ENCODE peak calls at places on chromosomes 7 and 10, in seven cellular contexts. One of them, this sample, is unnamed.
A peak's percentile ranks its signal among the peaks of the same experiment; 100 is the strongest.

GRCh38 chr10:13659887-13660544 is 73.3 kb downstream of the PRPF18 start:
- DNase-seq in heart left ventricle: peak; percentile 69
- DNase-seq in sigmoid colon: peak; percentile 85
- DNase-seq in upper lobe of left lung: peak; percentile 85
- DNase-seq in heart right ventricle: peak; percentile 73
- DNase-seq in psoas muscle: peak; percentile 83
- DNase-seq in transverse colon: peak; percentile 59
- DNase-seq in this sample: peak; percentile 78

GRCh38 chr10:32379314-32379949 is 32.5 kb upstream of the EPC1 start:
- DNase-seq in heart left ventricle: no peak
- DNase-seq in sigmoid colon: no peak
- DNase-seq in upper lobe of left lung: no peak
- DNase-seq in heart right ventricle: peak; percentile 24
- DNase-seq in psoas muscle: no peak
- DNase-seq in transverse colon: no peak
- DNase-seq in this sample: no peak

GRCh38 chr7:131302876-131303707 is 24.6 kb upstream of the MKLN1 start:
- DNase-seq in heart left ventricle: no peak
- DNase-seq in sigmoid colon: no peak
- DNase-seq in upper lobe of left lung: no peak
- DNase-seq in heart right ventricle: peak; percentile 23
- DNase-seq in psoas muscle: no peak
- DNase-seq in transverse colon: peak; percentile 43
- DNase-seq in this sample: no peak

GRCh38 chr7:58316-58715 is 134.1 kb upstream of the FAM20C start:
- DNase-seq in heart left ventricle: no peak
- DNase-seq in sigmoid colon: no peak
- DNase-seq in upper lobe of left lung: no peak
- DNase-seq in heart right ventricle: no peak
- DNase-seq in psoas muscle: no peak
- DNase-seq in transverse colon: peak; percentile 1
- DNase-seq in this sample: no peak

GRCh38 chr10:119516381-119517234 is 25.9 kb downstream of the RGS10 start:
- DNase-seq in heart left ventricle: no peak
- DNase-seq in sigmoid colon: no peak
- DNase-seq in upper lobe of left lung: peak; percentile 59
- DNase-seq in heart right ventricle: no peak
- DNase-seq in psoas muscle: no peak
- DNase-seq in transverse colon: peak; percentile 49
- DNase-seq in this sample: peak; percentile 59

GRCh38 chr10:8913720-8914119 is 859.2 kb downstream of the GATA3 start:
- DNase-seq in heart left ventricle: no peak
- DNase-seq in sigmoid colon: no peak
- DNase-seq in upper lobe of left lung: no peak
- DNase-seq in heart right ventricle: no peak
- DNase-seq in psoas muscle: no peak
- DNase-seq in transverse colon: no peak
- DNase-seq in this sample: no peak

GRCh38 chr10:17847586-17848296 is 38.6 kb downstream of the MRC1 start:
- DNase-seq in heart left ventricle: no peak
- DNase-seq in sigmoid colon: no peak
- DNase-seq in upper lobe of left lung: no peak
- DNase-seq in heart right ventricle: no peak
- DNase-seq in psoas muscle: no peak
- DNase-seq in transverse colon: no peak
- DNase-seq in this sample: no peak

GRCh38 chr7:47191876-47192291 is 390.0 kb downstream of the TNS3 start:
- DNase-seq in heart left ventricle: no peak
- DNase-seq in sigmoid colon: no peak
- DNase-seq in upper lobe of left lung: peak; percentile 39
- DNase-seq in heart right ventricle: no peak
- DNase-seq in psoas muscle: no peak
- DNase-seq in transverse colon: peak; percentile 90
- DNase-seq in this sample: no peak

GRCh38 chr7:118250860-118251494 is 26.5 kb downstream of the ANKRD7 start:
- DNase-seq in heart left ventricle: no peak
- DNase-seq in sigmoid colon: no peak
- DNase-seq in upper lobe of left lung: no peak
- DNase-seq in heart right ventricle: no peak
- DNase-seq in psoas muscle: no peak
- DNase-seq in transverse colon: no peak
- DNase-seq in this sample: no peak

GRCh38 chr7:131040467-131040932 is 287.2 kb upstream of the MKLN1 start:
- DNase-seq in heart left ventricle: peak; percentile 56
- DNase-seq in sigmoid colon: no peak
- DNase-seq in upper lobe of left lung: no peak
- DNase-seq in heart right ventricle: peak; percentile 71
- DNase-seq in psoas muscle: no peak
- DNase-seq in transverse colon: peak; percentile 77
- DNase-seq in this sample: no peak

GRCh38 chr7:123824754-123825067 is 20.3 kb upstream of the HYAL4 start:
- DNase-seq in heart left ventricle: no peak
- DNase-seq in sigmoid colon: no peak
- DNase-seq in upper lobe of left lung: no peak
- DNase-seq in heart right ventricle: no peak
- DNase-seq in psoas muscle: no peak
- DNase-seq in transverse colon: no peak
- DNase-seq in this sample: no peak

DNA sequence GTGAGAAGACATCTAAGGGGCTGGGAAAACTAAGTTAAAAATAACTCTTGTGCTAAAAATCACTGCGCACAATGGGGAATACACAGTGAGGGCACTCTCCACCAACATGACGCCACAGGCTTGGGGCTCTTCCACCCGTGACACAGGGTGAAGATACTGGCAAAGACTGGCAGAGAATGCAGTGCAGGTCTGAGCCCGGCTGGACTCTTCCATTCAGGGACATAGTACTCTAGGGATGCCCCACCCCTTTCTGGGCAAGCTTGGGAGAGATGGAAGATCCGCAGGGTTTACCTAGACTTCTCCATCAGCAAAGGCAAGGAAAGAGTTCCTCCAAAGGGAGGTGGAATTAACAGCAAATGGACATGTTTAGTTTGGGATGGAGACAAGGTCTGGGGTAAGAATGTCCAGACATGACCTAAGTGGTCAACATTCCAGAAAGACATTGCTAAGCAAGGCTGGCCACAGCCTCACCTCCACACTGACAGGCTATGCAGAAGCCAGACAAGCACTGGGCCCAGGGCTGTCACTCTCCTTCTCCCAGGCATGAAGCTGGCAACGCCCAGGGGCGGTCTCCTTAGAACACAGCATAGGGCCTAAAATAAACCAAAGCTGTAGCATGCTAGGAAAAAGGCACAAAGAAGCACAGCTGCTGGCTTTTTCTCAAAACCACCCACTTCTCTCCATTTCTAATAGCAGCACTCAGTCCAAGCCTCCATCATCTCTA is 28.1 kb downstream of the XPNPEP1 start:
- DNase-seq in heart left ventricle: peak; percentile 73
- DNase-seq in sigmoid colon: no peak
- DNase-seq in upper lobe of left lung: no peak
- DNase-seq in heart right ventricle: peak; percentile 70
- DNase-seq in psoas muscle: peak; percentile 71
- DNase-seq in transverse colon: no peak
- DNase-seq in this sample: peak; percentile 90
- H3K4me1 ChIP-seq in heart left ventricle: peaks cover 85% of the 10 kb centered on the region
- H3K4me1 ChIP-seq in sigmoid colon: no peaks in the 10 kb centered on the region
- H3K4me1 ChIP-seq in upper lobe of left lung: peaks cover 58% of the 10 kb centered on the region
- H3K4me1 ChIP-seq in heart right ventricle: peaks cover 21% of the 10 kb centered on the region
- H3K4me1 ChIP-seq in psoas muscle: peaks cover 48% of the 10 kb centered on the region
- H3K4me1 ChIP-seq in transverse colon: peaks cover 18% of the 10 kb centered on the region
- H3K4me1 ChIP-seq in this sample: peaks cover 9% of the 10 kb centered on the region

GRCh38 chr10:129799942-129800341 is 164.1 kb downstream of the EBF3 start:
- DNase-seq in heart left ventricle: no peak
- DNase-seq in sigmoid colon: no peak
- DNase-seq in upper lobe of left lung: no peak
- DNase-seq in heart right ventricle: no peak
- DNase-seq in psoas muscle: no peak
- DNase-seq in transverse colon: no peak
- DNase-seq in this sample: no peak
- H3K27me3 ChIP-seq in heart left ventricle: no peaks in the 10 kb centered on the region
- H3K27me3 ChIP-seq in sigmoid colon: no peaks in the 10 kb centered on the region
- H3K27me3 ChIP-seq in upper lobe of left lung: no peaks in the 10 kb centered on the region
- H3K27me3 ChIP-seq in heart right ventricle: no peaks in the 10 kb centered on the region
- H3K27me3 ChIP-seq in psoas muscle: peaks cover 2% of the 10 kb centered on the region
- H3K27me3 ChIP-seq in transverse colon: no peaks in the 10 kb centered on the region
- H3K27me3 ChIP-seq in this sample: no peaks in the 10 kb centered on the region

GRCh38 chr7:82562716-82563404 is 119.3 kb upstream of the CACNA2D1 start:
- DNase-seq in heart left ventricle: no peak
- DNase-seq in sigmoid colon: no peak
- DNase-seq in upper lobe of left lung: no peak
- DNase-seq in heart right ventricle: no peak
- DNase-seq in psoas muscle: no peak
- DNase-seq in transverse colon: no peak
- DNase-seq in this sample: no peak

GRCh38 chr7:82559203-82559805 is 115.7 kb upstream of the CACNA2D1 start:
- DNase-seq in heart left ventricle: no peak
- DNase-seq in sigmoid colon: no peak
- DNase-seq in upper lobe of left lung: peak; percentile 43
- DNase-seq in heart right ventricle: no peak
- DNase-seq in psoas muscle: no peak
- DNase-seq in transverse colon: peak; percentile 12
- DNase-seq in this sample: no peak
- H3K4me3 ChIP-seq in heart left ventricle: no peak overlapping the region
- H3K4me3 ChIP-seq in sigmoid colon: no peak overlapping the region
- H3K4me3 ChIP-seq in upper lobe of left lung: peak overlapping the region; percentile 24
- H3K4me3 ChIP-seq in heart right ventricle: no peak overlapping the region
- H3K4me3 ChIP-seq in psoas muscle: no peak overlapping the region
- H3K4me3 ChIP-seq in transverse colon: no peak overlapping the region
- H3K4me3 ChIP-seq in this sample: no peak overlapping the region

GRCh38 chr10:49158915-49159314 is 25.1 kb upstream of the FAM170B start:
- DNase-seq in heart left ventricle: no peak
- DNase-seq in sigmoid colon: no peak
- DNase-seq in upper lobe of left lung: no peak
- DNase-seq in heart right ventricle: no peak
- DNase-seq in psoas muscle: no peak
- DNase-seq in transverse colon: no peak
- DNase-seq in this sample: no peak

GRCh38 chr10:49160814-49161213 is 27.0 kb upstream of the FAM170B start:
- DNase-seq in heart left ventricle: no peak
- DNase-seq in sigmoid colon: no peak
- DNase-seq in upper lobe of left lung: no peak
- DNase-seq in heart right ventricle: no peak
- DNase-seq in psoas muscle: no peak
- DNase-seq in transverse colon: no peak
- DNase-seq in this sample: no peak

GRCh38 chr10:49157229-49157628 is 23.4 kb upstream of the FAM170B start:
- DNase-seq in heart left ventricle: no peak
- DNase-seq in sigmoid colon: no peak
- DNase-seq in upper lobe of left lung: no peak
- DNase-seq in heart right ventricle: no peak
- DNase-seq in psoas muscle: no peak
- DNase-seq in transverse colon: no peak
- DNase-seq in this sample: no peak

GRCh38 chr10:49160110-49160509 is 26.3 kb upstream of the FAM170B start:
- DNase-seq in heart left ventricle: no peak
- DNase-seq in sigmoid colon: no peak
- DNase-seq in upper lobe of left lung: no peak
- DNase-seq in heart right ventricle: no peak
- DNase-seq in psoas muscle: no peak
- DNase-seq in transverse colon: no peak
- DNase-seq in this sample: no peak

GRCh38 chr10:49158399-49158798 is 24.6 kb upstream of the FAM170B start:
- DNase-seq in heart left ventricle: no peak
- DNase-seq in sigmoid colon: no peak
- DNase-seq in upper lobe of left lung: no peak
- DNase-seq in heart right ventricle: no peak
- DNase-seq in psoas muscle: no peak
- DNase-seq in transverse colon: no peak
- DNase-seq in this sample: no peak
- H3K4me1 ChIP-seq in heart left ventricle: no peaks in the 10 kb centered on the region
- H3K4me1 ChIP-seq in sigmoid colon: no peaks in the 10 kb centered on the region
- H3K4me1 ChIP-seq in upper lobe of left lung: no peaks in the 10 kb centered on the region
- H3K4me1 ChIP-seq in heart right ventricle: no peaks in the 10 kb centered on the region
- H3K4me1 ChIP-seq in psoas muscle: no peaks in the 10 kb centered on the region
- H3K4me1 ChIP-seq in transverse colon: no peaks in the 10 kb centered on the region
- H3K4me1 ChIP-seq in this sample: no peaks in the 10 kb centered on the region

GRCh38 chr7:157700237-157701005 is 363.6 kb downstream of the DNAJB6 start:
- DNase-seq in heart left ventricle: peak; percentile 7
- DNase-seq in sigmoid colon: peak; percentile 38
- DNase-seq in upper lobe of left lung: no peak
- DNase-seq in heart right ventricle: no peak
- DNase-seq in psoas muscle: no peak
- DNase-seq in transverse colon: no peak
- DNase-seq in this sample: peak; percentile 33
- H3K27me3 ChIP-seq in heart left ventricle: peaks cover 4% of the 10 kb centered on the region
- H3K27me3 ChIP-seq in sigmoid colon: peaks cover 27% of the 10 kb centered on the region
- H3K27me3 ChIP-seq in upper lobe of left lung: no peaks in the 10 kb centered on the region
- H3K27me3 ChIP-seq in heart right ventricle: peaks cover 34% of the 10 kb centered on the region
- H3K27me3 ChIP-seq in psoas muscle: peaks cover 3% of the 10 kb centered on the region
- H3K27me3 ChIP-seq in transverse colon: peaks cover 43% of the 10 kb centered on the region
- H3K27me3 ChIP-seq in this sample: no peaks in the 10 kb centered on the region

This sample was measured in aorta.